ENCODE peak calls at places on chromosomes 5 and 9, in four cellular contexts. T is GM12865, C is smooth muscle cell of the brain vasculature, A is Panc1. I is an unnamed sample.

GRCh38 chr5:89045216-89045615 is 162.2 kb upstream of the MEF2C start:
- DNase-seq in A (no peak), T (no peak), C (no peak), I (no peak)

GRCh38 chr5:81164466-81164865 is 68.7 kb upstream of the CKMT2 start:
- DNase-seq in A (no peak), T (no peak), C (no peak), I (no peak)

GRCh38 chr9:80552931-80553330 is 981.2 kb downstream of the TLE4 start:
- DNase-seq in T (no peak), A (no peak), C (peak), I (no peak)

GRCh38 chr5:33370135-33370472 is 70.7 kb upstream of the TARS1 start:
- DNase-seq in T (no peak), C (peak), A (no peak), I (no peak)

GRCh38 chr5:55600536-55601208 is 65.9 kb upstream of the PLPP1 start:
- DNase-seq in C (no peak), T (no peak), A (no peak), I (no peak)

GRCh38 chr9:121604242-121604641 is 47.2 kb upstream of the DAB2IP start:
- DNase-seq in T (peak), A (no peak), C (no peak), I (no peak)

GRCh38 chr5:141657937-141658545 is 6.8 kb upstream of the FCHSD1 start:
- DNase-seq in C (no peak), T (peak), A (no peak), I (peak)

GRCh38 chr5:120942551-120942950 is 478.5 kb downstream of the PRR16 start:
- DNase-seq in A (no peak), T (no peak), C (no peak), I (no peak)

GRCh38 chr5:72210913-72211670 is 103.8 kb downstream of the MAP1B start:
- DNase-seq in A (no peak), T (no peak), C (peak), I (no peak)

GRCh38 chr5:169265888-169266287 is 35.1 kb downstream of the SLIT3 start:
- DNase-seq in T (no peak), C (no peak), A (no peak), I (no peak)

GRCh38 chr9:77899679-77900354 is 131.8 kb downstream of the GNAQ start:
- DNase-seq in T (no peak), C (no peak), A (no peak), I (no peak)

GRCh38 chr5:147628054-147628895 is 118.4 kb upstream of the DPYSL3 start:
- DNase-seq in A (peak), T (peak), C (peak), I (peak)

GRCh38 chr9:121734465-121734864 is 83.0 kb downstream of the DAB2IP start:
- DNase-seq in T (no peak), C (no peak), A (no peak), I (no peak)

GRCh38 chr5:16913840-16914435 is 22.1 kb downstream of the MYO10 start:
- DNase-seq in A (no peak), C (no peak), T (no peak), I (no peak)

GRCh38 chr5:74166064-74166463 is 474.5 kb downstream of the ENC1 start:
- DNase-seq in A (no peak), C (no peak), T (no peak), I (no peak)

GRCh38 chr5:159504106-159504856 is 174.0 kb upstream of the IL12B start:
- DNase-seq in T (no peak), A (no peak), C (no peak), I (no peak)

GRCh38 chr5:58299266-58299665 is 160.6 kb downstream of the PLK2 start:
- DNase-seq in C (no peak), T (no peak), A (no peak), I (no peak)

GRCh38 chr5:179235416-179236400 is 109.6 kb downstream of the ADAMTS2 start:
- DNase-seq in C (no peak), A (no peak), T (no peak), I (no peak)

GRCh38 chr9:121646992-121647391 is 4.4 kb upstream of the DAB2IP start:
- DNase-seq in T (no peak), C (no peak), A (no peak), I (no peak)

GRCh38 chr9:135505406-135506187 is 5.1 kb downstream of the MRPS2 start:
- DNase-seq in T (no peak), A (no peak), C (no peak), I (no peak)

GRCh38 chr9:95749493-95749892 is 126.0 kb upstream of the ERCC6L2 start:
- DNase-seq in T (no peak), C (no peak), A (no peak), I (no peak)

GRCh38 chr9:119533509-119533908 is 164.3 kb upstream of the BRINP1 start:
- DNase-seq in C (no peak), A (no peak), T (no peak), I (no peak)

GRCh38 chr5:137199966-137200365 is 299.2 kb downstream of the SPOCK1 start:
- DNase-seq in T (no peak), C (no peak), A (no peak), I (no peak)

GRCh38 chr5:107389130-107389553 is 281.6 kb downstream of the EFNA5 start:
- DNase-seq in A (peak), C (no peak), T (peak), I (peak)

GRCh38 chr9:85502815-85503643 is 238.7 kb downstream of the AGTPBP1 start:
- DNase-seq in T (peak), C (no peak), A (no peak), I (no peak)

GRCh38 chr9:33510264-33511183 is 13.5 kb upstream of the ANKRD18B start:
- DNase-seq in T (peak), C (no peak), A (no peak), I (peak)

GRCh38 chr5:110969502-110969901 is 102.0 kb upstream of the TSLP start:
- DNase-seq in T (no peak), A (no peak), C (no peak), I (no peak)

GRCh38 chr9:69333716-69334115 is 8.7 kb downstream of the ENTREP1 start:
- DNase-seq in A (no peak), T (no peak), C (no peak), I (no peak)

GRCh38 chr5:78359831-78360673 is at the start of gene SCAMP1:
- DNase-seq in T (peak), C (peak), A (peak), I (peak)

GRCh38 chr9:75482566-75482965 is 394.3 kb downstream of the OSTF1 start:
- DNase-seq in A (no peak), T (peak), C (no peak), I (no peak)

GRCh38 chr5:77366717-77367500 is 125.2 kb downstream of the WDR41 start:
- DNase-seq in C (no peak), T (no peak), A (no peak), I (no peak)

GRCh38 chr9:76266649-76267627 is 127.3 kb downstream of the RFK start:
- DNase-seq in T (no peak), A (no peak), C (no peak), I (no peak)

GRCh38 chr5:21919417-21920022 is 933.6 kb downstream of the CDH12 start:
- DNase-seq in T (peak), A (peak), C (no peak), I (no peak)

I was measured in GM06990.